ENCODE peak calls at places on chromosomes 4 and X, in eight cellular contexts. M, O, J, R, T, B, W and I are unnamed samples.
A peak's percentile ranks its signal among the peaks of the same experiment; 100 is the strongest.

GRCh38 chr4:70613182-70613892 is 15.2 kb upstream of the ENAM start:
- DNase-seq in B (no peak), R (no peak), W (no peak), J (no peak), O (no peak), M (no peak), T (no peak), I (no peak)

GRCh38 chr4:141599853-141600252 is 36.5 kb upstream of the IL15 start:
- DNase-seq in O (peak; percentile 3), B (no peak), R (no peak), T (no peak), W (no peak), M (no peak), J (no peak), I (no peak)

GRCh38 chr4:150501983-150502382 is 80.0 kb upstream of the MAB21L2 start:
- DNase-seq in W (no peak), J (no peak), O (no peak), M (no peak), B (no peak), T (no peak), R (no peak), I (no peak)

GRCh38 chrX:30795981-30796958 is 92.8 kb downstream of the TAB3 start:
- DNase-seq in J (no peak), R (no peak), T (no peak), B (no peak), W (no peak), O (no peak), M (no peak), I (no peak)

GRCh38 chr4:26787461-26788340 is 72.9 kb upstream of the STIM2 start:
- DNase-seq in M (no peak), W (peak; percentile 28), R (peak; percentile 59), J (no peak), O (peak; percentile 63), T (no peak), B (peak; percentile 57), I (peak; percentile 56)

GRCh38 chr4:148056879-148057278 is 325.0 kb downstream of the ARHGAP10 start:
- DNase-seq in T (peak; percentile 57), J (peak; percentile 73), M (peak; percentile 74), B (peak; percentile 58), O (peak; percentile 68), R (peak; percentile 61), W (no peak), I (peak; percentile 28)

GRCh38 chr4:53281438-53281837 is 84.4 kb downstream of the SCFD2 start:
- DNase-seq in W (no peak), R (peak; percentile 2), J (no peak), O (peak; percentile 12), M (no peak), T (no peak), B (no peak), I (no peak)

GRCh38 chrX:40012800-40013682 is 84.7 kb downstream of the BCOR start:
- DNase-seq in W (peak; percentile 28), M (peak; percentile 76), R (peak; percentile 59), J (peak; percentile 56), B (peak; percentile 90), T (peak; percentile 54), O (peak; percentile 68), I (peak; percentile 56)

GRCh38 chrX:15855562-15856256 is 1.1 kb upstream of the AP1S2 start:
- DNase-seq in R (no peak), B (no peak), W (no peak), J (no peak), M (no peak), T (no peak), O (no peak), I (no peak)

GRCh38 chr4:1971456-1972200 is 37.1 kb downstream of the NELFA start:
- DNase-seq in J (no peak), M (peak; percentile 48), R (no peak), T (no peak), O (no peak), W (no peak), B (no peak), I (no peak)

GRCh38 chr4:1211371-1211770 is 37.6 kb downstream of the CTBP1 start:
- DNase-seq in B (no peak), T (no peak), R (no peak), W (no peak), J (peak; percentile 30), O (no peak), M (peak; percentile 17), I (no peak)

GRCh38 chrX:131746491-131746968 is 202.7 kb downstream of the OR13H1 start:
- DNase-seq in R (no peak), B (peak; percentile 91), T (no peak), W (peak; percentile 47), M (no peak), O (no peak), J (no peak), I (no peak)

GRCh38 chr4:110680217-110680616 is 57.3 kb upstream of the PITX2 start:
- DNase-seq in M (no peak), R (no peak), B (no peak), W (no peak), J (no peak), O (no peak), T (no peak), I (no peak)

GRCh38 chr4:138919094-138919936 is 96.3 kb upstream of the NOCT start:
- DNase-seq in O (peak; percentile 82), J (peak; percentile 81), M (peak; percentile 84), B (peak; percentile 69), R (peak; percentile 85), T (peak; percentile 33), W (peak; percentile 54), I (peak; percentile 79)

GRCh38 chr4:48898733-48899431 is 7.7 kb downstream of the OCIAD2 start:
- DNase-seq in O (peak; percentile 38), J (no peak), W (no peak), R (peak; percentile 47), T (no peak), M (no peak), B (no peak), I (peak; percentile 14)

GRCh38 chrX:38816158-38816557 is 14.9 kb downstream of the MID1IP1 start:
- DNase-seq in O (no peak), W (no peak), J (no peak), T (no peak), B (no peak), M (no peak), R (no peak), I (no peak)

GRCh38 chr4:116361782-116362181 is 723.6 kb downstream of the TRAM1L1 start:
- DNase-seq in T (no peak), W (no peak), R (peak; percentile 1), J (no peak), B (no peak), M (no peak), O (no peak), I (no peak)

GRCh38 chrX:106035064-106035463 is 3.5 kb downstream of the SERPINA7 start:
- DNase-seq in T (no peak), B (no peak), W (no peak), O (peak; percentile 14), J (no peak), M (no peak), R (peak; percentile 9), I (no peak)
- TF ChIP-seq CTCF in T (no peak), B (no peak), W (no peak), O (peak; percentile 42), J (no peak), M (no peak), R (peak; percentile 42), I (no peak)

DNA sequence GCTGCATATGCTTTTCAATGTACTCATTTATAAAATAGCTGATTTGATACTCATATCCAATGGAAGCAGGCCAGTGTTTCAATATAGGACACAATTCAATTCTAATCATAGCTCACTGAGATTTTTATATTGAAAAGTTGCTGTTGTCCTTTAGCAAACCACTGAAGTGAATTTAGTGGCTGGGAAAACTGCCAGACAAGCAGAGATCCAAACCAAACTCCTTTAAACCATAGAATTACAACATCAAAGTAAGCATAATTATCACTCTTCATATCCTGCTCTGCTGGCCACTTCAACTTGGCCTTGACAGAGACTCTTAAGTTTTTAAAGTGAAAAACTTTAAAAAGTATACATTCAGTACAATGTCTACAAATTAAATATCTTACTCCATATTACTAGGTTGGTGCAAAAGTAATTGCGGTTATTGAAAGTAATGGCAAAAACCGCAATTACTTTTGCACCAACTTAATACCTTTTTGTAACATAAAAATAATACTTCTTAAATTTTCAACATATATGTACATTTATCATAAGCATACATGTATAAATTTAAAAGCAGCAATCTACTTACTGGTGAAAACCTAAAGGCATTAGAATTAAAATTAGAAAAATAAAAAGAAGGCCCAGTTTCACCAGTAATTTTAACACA is 433.0 kb downstream of the PCDH10 start:
- DNase-seq in B (no peak), M (no peak), R (peak; percentile 46), O (peak; percentile 82), W (no peak), T (no peak), J (no peak), I (no peak)
- TF ChIP-seq CTCF in B (no peak), M (no peak), R (no peak), O (no peak), W (no peak), T (no peak), J (no peak), I (no peak)

GRCh38 chr4:124090007-124090406 is 622.5 kb downstream of the ANKRD50 start:
- DNase-seq in T (no peak), W (no peak), R (no peak), J (no peak), B (no peak), O (no peak), M (no peak), I (no peak)

GRCh38 chr4:124083706-124084105 is 628.8 kb downstream of the ANKRD50 start:
- DNase-seq in M (no peak), O (no peak), W (no peak), J (no peak), T (no peak), R (no peak), B (no peak), I (no peak)

DNA sequence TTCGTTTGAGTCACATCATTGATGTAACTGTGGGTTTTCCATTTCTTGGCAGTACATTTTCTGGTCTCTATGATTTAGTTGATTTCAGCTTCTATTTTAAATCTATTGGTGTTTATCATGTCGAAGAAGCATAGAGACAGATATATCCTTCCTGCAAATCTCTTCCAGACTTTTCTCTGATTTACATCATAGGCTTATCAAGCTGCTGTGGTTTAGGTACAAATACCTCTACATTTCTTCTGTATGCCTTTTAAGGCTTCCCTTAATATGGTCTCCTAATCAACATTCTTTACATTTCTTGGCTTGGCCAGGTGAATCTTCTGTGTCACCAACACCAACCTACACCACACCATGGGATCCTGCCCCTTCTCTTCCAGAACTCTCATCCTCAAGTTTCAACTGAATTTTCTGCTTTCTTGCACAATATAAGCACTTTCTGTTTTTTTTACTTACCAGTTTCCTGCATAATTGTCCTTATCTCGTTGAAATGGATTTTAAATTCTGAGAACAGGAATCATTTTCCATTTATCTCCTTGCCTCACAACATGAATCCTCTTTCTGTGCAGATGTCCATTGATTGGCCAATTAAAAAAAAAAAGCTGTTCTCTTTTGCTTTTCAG is 626.9 kb downstream of the ANKRD50 start:
- DNase-seq in J (no peak), O (peak; percentile 84), B (no peak), W (no peak), R (peak; percentile 65), M (no peak), T (no peak), I (no peak)
- TF ChIP-seq CTCF in J (no peak), O (no peak), B (no peak), W (no peak), R (no peak), M (no peak), T (no peak), I (no peak)

DNA sequence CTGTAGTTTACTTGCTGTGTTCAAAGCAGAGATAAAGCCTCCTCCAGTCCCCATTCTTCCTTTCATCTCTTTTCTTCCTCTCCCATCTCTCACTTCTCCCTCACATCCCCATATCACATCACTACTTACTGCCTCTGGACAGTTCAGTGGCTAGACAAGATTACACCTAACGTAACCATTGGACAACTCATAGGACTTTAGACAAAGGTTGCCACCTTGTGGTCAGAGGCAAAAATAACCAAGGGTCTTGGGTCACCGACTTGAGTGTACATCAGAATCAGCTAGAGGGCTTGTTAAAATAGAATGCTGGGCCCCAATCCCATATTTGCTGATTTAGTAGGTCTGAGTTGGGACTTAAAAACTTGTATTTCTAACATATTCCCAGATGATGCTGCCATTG is 109.3 kb upstream of the DGKK start:
- DNase-seq in M (no peak), B (peak; percentile 32), J (no peak), O (peak; percentile 69), W (peak; percentile 24), R (peak; percentile 74), T (peak; percentile 41), I (peak; percentile 42)
- TF ChIP-seq CTCF in M (peak; percentile 53), B (peak; percentile 36), J (peak; percentile 51), O (peak; percentile 48), W (peak; percentile 53), R (peak; percentile 54), T (peak; percentile 46), I (peak; percentile 25)